ENCODE peak calls at places on chromosomes 11 and 22, in five cellular contexts. A is cardiac fibroblast; F is effector memory CD8-positive, alpha-beta T cell; S is non-pigmented ciliary epithelial cell; P is SHP77 treated with DMSO at 0.1 percent for 48 hours. M is an unnamed sample.

GRCh38 chr22:31240011-31240410 is 27.9 kb downstream of the LIMK2 start:
- DNase-seq in F (no peak), S (no peak), P (no peak), A (peak), M (no peak)

GRCh38 chr11:59144096-59144495 is 1.4 kb downstream of the FAM111A start:
- DNase-seq in P (no peak), F (no peak), A (no peak), S (no peak), M (no peak)

GRCh38 chr22:34966980-34967379 is 99.0 kb upstream of the ISX start:
- DNase-seq in S (no peak), A (peak), F (no peak), P (no peak), M (no peak)

GRCh38 chr11:130827697-130828377 is 88.4 kb downstream of the SNX19 start:
- DNase-seq in A (peak), F (no peak), P (peak), S (no peak), M (peak)

GRCh38 chr11:15062631-15063030 is 10.8 kb upstream of the CALCB start:
- DNase-seq in F (no peak), S (no peak), P (no peak), A (no peak), M (no peak)

GRCh38 chr22:42662114-42663021 is 13.2 kb upstream of the CYB5R3 start:
- DNase-seq in S (no peak), F (peak), P (peak), A (peak), M (no peak)

GRCh38 chr11:31804439-31805036 is 6.6 kb downstream of the PAX6 start:
- DNase-seq in A (no peak), S (no peak), F (no peak), P (no peak), M (no peak)

GRCh38 chr11:73384871-73385692 is 8.9 kb downstream of the RELT start:
- DNase-seq in A (no peak), F (no peak), S (no peak), P (no peak), M (no peak)

GRCh38 chr11:78256962-78257361 is 68.2 kb downstream of the USP35 start:
- DNase-seq in A (peak), P (no peak), F (no peak), S (peak), M (peak)

GRCh38 chr22:30159561-30160353 is 79.5 kb downstream of the HORMAD2 start:
- DNase-seq in A (peak), S (no peak), F (no peak), P (no peak), M (peak)

GRCh38 chr11:19953909-19954308 is 206.4 kb downstream of the DBX1 start:
- DNase-seq in P (no peak), A (peak), F (no peak), S (peak), M (peak)

GRCh38 chr11:44301856-44302231 is 8.1 kb downstream of the ALX4 start:
- DNase-seq in A (peak), P (no peak), S (no peak), F (no peak), M (no peak)

GRCh38 chr11:17813391-17814059 is 78.9 kb downstream of the KCNC1 start:
- DNase-seq in P (no peak), A (no peak), S (no peak), F (no peak), M (no peak)

GRCh38 chr11:8017894-8018741 is 31.0 kb downstream of the EIF3F start:
- DNase-seq in P (no peak), S (no peak), F (no peak), A (peak), M (no peak)

GRCh38 chr11:62976109-62976508 is 8.7 kb downstream of the SLC22A6 start:
- DNase-seq in F (no peak), A (no peak), P (no peak), S (no peak), M (no peak)

GRCh38 chr22:37817705-37818311 is 5.4 kb upstream of the GALR3 start:
- DNase-seq in S (no peak), F (peak), P (peak), A (peak), M (no peak)

GRCh38 chr11:83998921-83999320 is 712.8 kb upstream of the CCDC90B start:
- DNase-seq in S (no peak), F (no peak), P (no peak), A (no peak), M (no peak)

GRCh38 chr11:3920148-3920852 is 64.8 kb downstream of the STIM1 start:
- DNase-seq in A (peak), F (peak), P (no peak), S (no peak), M (peak)

GRCh38 chr22:20238567-20239062 is 29.5 kb downstream of the RTN4R start:
- DNase-seq in S (no peak), F (peak), P (no peak), A (no peak), M (no peak)

GRCh38 chr22:44361391-44362126 is 48.8 kb upstream of the SHISAL1 start:
- DNase-seq in A (no peak), P (no peak), F (no peak), S (no peak), M (no peak)

GRCh38 chr11:34789196-34789834 is 126.9 kb downstream of the APIP start:
- DNase-seq in S (no peak), A (no peak), P (no peak), F (no peak), M (no peak)

GRCh38 chr11:106447631-106448191 is 370.2 kb downstream of the AASDHPPT start:
- DNase-seq in A (no peak), F (no peak), P (no peak), S (no peak), M (no peak)

GRCh38 chr22:41929158-41929896 is 2.7 kb upstream of the TNFRSF13C start:
- DNase-seq in A (no peak), S (no peak), F (no peak), P (peak), M (no peak)

GRCh38 chr11:120205596-120206161 is 5.2 kb upstream of the OAF start:
- DNase-seq in A (peak), S (no peak), F (no peak), P (no peak), M (peak)

GRCh38 chr11:113531575-113532451 is 56.6 kb upstream of the DRD2 start:
- DNase-seq in A (peak), P (no peak), S (no peak), F (no peak), M (no peak)